ENCODE peak calls at places on chromosomes 3 and 15, in ten cellular contexts. O is HCEC 1CT, I is lower lobe of right lung, S is fibroblast of the aortic adventitia, Z is substantia nigra, G is H9, L is HS-5, Q is tibial artery, D is sciatic nerve, C is activated B cell treated with CpG ODN at 0.5 μM for 24 hours. V is an unnamed sample.
A peak's percentile ranks its signal among the peaks of the same experiment; 100 is the strongest.

GRCh38 chr3:174438501-174439156 is 420.5 kb upstream of the NAALADL2 start:
- DNase-seq in O (no peak), I (no peak), S (peak; percentile 51), Z (no peak), G (no peak), L (no peak), Q (no peak), D (no peak), C (no peak), V (peak; percentile 11)

GRCh38 chr3:72174043-72174442 is 389.1 kb upstream of the PROK2 start:
- DNase-seq in O (no peak), I (no peak), S (peak; percentile 47), Z (no peak), G (no peak), L (no peak), Q (no peak), D (no peak), C (no peak), V (no peak)

GRCh38 chr3:112976001-112976400 is 1.1 kb upstream of the CD200R1 start:
- DNase-seq in O (no peak), I (no peak), S (no peak), Z (no peak), G (no peak), L (no peak), Q (no peak), D (no peak), C (no peak), V (no peak)

GRCh38 chr3:152915695-152916094 is 80.8 kb downstream of the P2RY1 start:
- DNase-seq in O (no peak), I (no peak), S (no peak), Z (no peak), G (no peak), L (no peak), Q (no peak), D (no peak), C (no peak), V (no peak)

GRCh38 chr3:145522893-145523651 is 637.9 kb downstream of the PLOD2 start:
- DNase-seq in O (no peak), I (no peak), S (no peak), Z (no peak), G (no peak), L (no peak), Q (no peak), D (no peak), C (no peak), V (no peak)

GRCh38 chr15:85751731-85752421 is 42.8 kb downstream of the KLHL25 start:
- DNase-seq in O (no peak), I (no peak), S (no peak), Z (peak; percentile 79), G (peak; percentile 81), L (no peak), Q (no peak), D (peak; percentile 59), C (no peak), V (no peak)

GRCh38 chr15:84023636-84024035 is 211.9 kb upstream of the GOLGA6L4 start:
- DNase-seq in O (peak; percentile 23), I (no peak), S (peak; percentile 56), Z (no peak), G (no peak), L (no peak), Q (no peak), D (no peak), C (no peak), V (peak; percentile 40)

GRCh38 chr3:129552287-129553050 is 9.5 kb downstream of the H1-8 start:
- DNase-seq in O (no peak), I (no peak), S (no peak), Z (no peak), G (no peak), L (no peak), Q (no peak), D (no peak), C (no peak), V (no peak)

GRCh38 chr15:101394654-101395053 is 94.9 kb downstream of the PCSK6 start:
- DNase-seq in O (no peak), I (no peak), S (no peak), Z (no peak), G (peak; percentile 14), L (no peak), Q (no peak), D (no peak), C (peak; percentile 4), V (no peak)

GRCh38 chr3:57007513-57008415 is 52.7 kb upstream of the SPATA12 start:
- DNase-seq in O (peak; percentile 75), I (peak; percentile 45), S (peak; percentile 96), Z (peak; percentile 82), G (no peak), L (peak; percentile 49), Q (peak; percentile 85), D (peak; percentile 82), C (no peak), V (peak; percentile 91)

GRCh38 chr3:25783661-25784512 is 644 bp upstream of the NGLY1 start:
- DNase-seq in O (peak; percentile 16), I (peak; percentile 70), S (peak; percentile 21), Z (no peak), G (peak; percentile 86), L (no peak), Q (peak; percentile 48), D (peak; percentile 80), C (no peak), V (peak; percentile 39)

GRCh38 chr3:127568604-127569003 is 21.9 kb downstream of the TPRA1 start:
- DNase-seq in O (no peak), I (no peak), S (no peak), Z (no peak), G (no peak), L (no peak), Q (no peak), D (no peak), C (no peak), V (no peak)

GRCh38 chr3:138615462-138615861 is 6.9 kb downstream of the FAIM start:
- DNase-seq in O (no peak), I (no peak), S (no peak), Z (no peak), G (no peak), L (no peak), Q (no peak), D (no peak), C (no peak), V (no peak)

GRCh38 chr15:72968531-72968922 is 83.7 kb upstream of the NEO1 start:
- DNase-seq in O (no peak), I (no peak), S (no peak), Z (no peak), G (no peak), L (no peak), Q (peak; percentile 41), D (no peak), C (no peak), V (no peak)

GRCh38 chr3:127846576-127846975 is 24.3 kb upstream of the MGLL start:
- DNase-seq in O (no peak), I (no peak), S (no peak), Z (no peak), G (no peak), L (no peak), Q (no peak), D (no peak), C (no peak), V (no peak)

GRCh38 chr3:132749786-132750185 is 27.6 kb upstream of the NPHP3 start:
- DNase-seq in O (peak; percentile 28), I (no peak), S (peak; percentile 7), Z (no peak), G (no peak), L (no peak), Q (no peak), D (no peak), C (no peak), V (peak; percentile 55)

GRCh38 chr3:1446531-1446930 is 353.7 kb downstream of the CNTN6 start:
- DNase-seq in O (no peak), I (no peak), S (no peak), Z (no peak), G (no peak), L (no peak), Q (no peak), D (no peak), C (no peak), V (no peak)

GRCh38 chr3:57797701-57798487 is 41.8 kb downstream of the SLMAP start:
- DNase-seq in O (no peak), I (no peak), S (no peak), Z (no peak), G (no peak), L (no peak), Q (no peak), D (no peak), C (no peak), V (no peak)